ENCODE peak calls at places on chromosomes 2 and 18, in four cellular contexts. T is PC-9, I is uterus, A is cardiac muscle cell. O is an unnamed sample.

GRCh38 chr2:71789556-71790219 is 336.3 kb downstream of the DYSF start:
- DNase-seq in T (peak), I (no peak), A (no peak), O (peak)

GRCh38 chr2:127176371-127177311 is 43.5 kb downstream of the CYP27C1 start:
- DNase-seq in T (no peak), I (peak), A (no peak), O (peak)

GRCh38 chr2:182652326-182652725 is 63.7 kb upstream of the DNAJC10 start:
- DNase-seq in T (no peak), I (no peak), A (no peak), O (no peak)

GRCh38 chr2:226869371-226869770 is 33.5 kb downstream of the RHBDD1 start:
- DNase-seq in T (no peak), I (no peak), A (no peak), O (peak)

GRCh38 chr2:127400897-127401756 is 13.4 kb upstream of the MAP3K2 start:
- DNase-seq in T (peak), I (no peak), A (no peak), O (peak)

GRCh38 chr18:62844850-62845643 is 129.7 kb downstream of the PHLPP1 start:
- DNase-seq in T (no peak), I (no peak), A (no peak), O (no peak)

GRCh38 chr2:240397542-240397916 is 37.9 kb upstream of the GPC1 start:
- DNase-seq in T (no peak), I (peak), A (no peak), O (no peak)

GRCh38 chr18:35808796-35809195 is 163.7 kb upstream of the RMP24 start:
- DNase-seq in T (no peak), I (no peak), A (no peak), O (no peak)

GRCh38 chr2:69221960-69222751 is 164.9 kb downstream of the GFPT1 start:
- DNase-seq in T (no peak), I (no peak), A (no peak), O (peak)

GRCh38 chr2:217804786-217805678 is 197.8 kb downstream of the TNS1 start:
- DNase-seq in T (no peak), I (no peak), A (no peak), O (no peak)

GRCh38 chr2:95316466-95317122 is 19.4 kb downstream of the KCNIP3 start:
- DNase-seq in T (peak), I (no peak), A (no peak), O (peak)

GRCh38 chr2:219457784-219458369 is 23.2 kb downstream of the SPEG start:
- DNase-seq in T (peak), I (no peak), A (peak), O (no peak)

GRCh38 chr2:153770359-153770991 is 101.2 kb upstream of the GALNT13 start:
- DNase-seq in T (no peak), I (no peak), A (no peak), O (no peak)

GRCh38 chr2:197191177-197191947 is 119.2 kb downstream of the ANKRD44 start:
- DNase-seq in T (peak), I (no peak), A (peak), O (peak)

GRCh38 chr2:216064014-216064630 is 17.5 kb downstream of the PECR start:
- DNase-seq in T (no peak), I (no peak), A (peak), O (peak)

GRCh38 chr2:84290537-84290936 is 168.5 kb downstream of the SUCLG1 start:
- DNase-seq in T (no peak), I (no peak), A (no peak), O (no peak)

GRCh38 chr2:55966431-55967118 is 43.0 kb upstream of the EFEMP1 start:
- DNase-seq in T (no peak), I (peak), A (no peak), O (peak)

GRCh38 chr2:235416816-235417499 is 76.9 kb upstream of the AGAP1 start:
- DNase-seq in T (no peak), I (no peak), A (no peak), O (peak)

GRCh38 chr2:228224410-228224809 is 42.9 kb upstream of the SPHKAP start:
- DNase-seq in T (no peak), I (no peak), A (no peak), O (peak)

GRCh38 chr2:49044680-49045079 is 109.6 kb downstream of the FSHR start:
- DNase-seq in T (no peak), I (no peak), A (peak), O (peak)

GRCh38 chr18:9530226-9531009 is 55.1 kb downstream of the RALBP1 start:
- DNase-seq in T (no peak), I (no peak), A (no peak), O (no peak)

GRCh38 chr2:71181316-71181715 is 45.6 kb downstream of the PAIP2B start:
- DNase-seq in T (no peak), I (no peak), A (no peak), O (peak)

GRCh38 chr2:201275069-201275468 is 14.7 kb downstream of the CASP8 start:
- DNase-seq in T (no peak), I (no peak), A (no peak), O (no peak)
- H3K4me3 ChIP-seq in T (no peak), I (no peak), A (no peak), O (no peak)

GRCh38 chr2:205712983-205713531 is 30.8 kb downstream of the NRP2 start:
- DNase-seq in T (no peak), I (no peak), A (no peak), O (peak)

GRCh38 chr2:205714789-205715411 is 32.6 kb downstream of the NRP2 start:
- DNase-seq in T (no peak), I (no peak), A (peak), O (no peak)

GRCh38 chr2:205717999-205718398 is 35.7 kb downstream of the NRP2 start:
- DNase-seq in T (no peak), I (no peak), A (no peak), O (peak)

GRCh38 chr2:205714058-205714776 is 31.9 kb downstream of the NRP2 start:
- DNase-seq in T (no peak), I (no peak), A (no peak), O (peak)

GRCh38 chr2:205716126-205716525 is 33.8 kb downstream of the NRP2 start:
- DNase-seq in T (no peak), I (no peak), A (no peak), O (peak)
- TF ChIP-seq CTCF in T (no peak), I (no peak), A (peak), O (peak)

GRCh38 chr2:169734172-169734847 is 678 bp downstream of the KLHL23 start:
- DNase-seq in T (no peak), I (peak), A (peak), O (no peak)
- H3K4me3 ChIP-seq in T (peak), I (peak), A (peak), O (peak)

GRCh38 chr18:70998490-70998889 is 709.6 kb downstream of the SOCS6 start:
- DNase-seq in T (no peak), I (no peak), A (peak), O (no peak)
- TF ChIP-seq CTCF in T (peak), I (no peak), A (peak), O (peak)

GRCh38 chr2:107418713-107419112 is 408.0 kb upstream of the RGPD4 start:
- DNase-seq in T (no peak), I (no peak), A (peak), O (no peak)
- H3K4me3 ChIP-seq in T (no peak), I (no peak), A (no peak), O (no peak)

DNA sequence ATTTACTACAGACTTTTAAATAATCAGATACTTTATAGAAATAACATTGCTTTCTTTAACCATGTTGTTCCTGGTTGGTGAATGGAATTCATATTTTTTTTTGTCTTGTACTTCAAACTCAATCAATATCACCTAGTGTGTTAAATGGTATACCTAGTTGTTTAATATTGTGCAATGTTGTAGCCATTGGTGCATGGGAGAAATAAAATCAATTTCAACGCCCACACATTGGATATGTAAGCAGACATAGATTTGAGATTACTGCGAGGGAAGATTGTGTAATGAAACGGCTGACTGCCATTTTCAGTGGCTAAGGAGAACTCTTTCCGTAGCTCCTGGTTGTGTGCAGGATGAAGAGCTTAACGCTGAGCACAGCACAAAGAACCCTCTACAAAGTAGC is 626.1 kb downstream of the TMEM182 start:
- DNase-seq in T (no peak), I (no peak), A (no peak), O (no peak)
- TF ChIP-seq CTCF in T (no peak), I (no peak), A (no peak), O (no peak)

DNA sequence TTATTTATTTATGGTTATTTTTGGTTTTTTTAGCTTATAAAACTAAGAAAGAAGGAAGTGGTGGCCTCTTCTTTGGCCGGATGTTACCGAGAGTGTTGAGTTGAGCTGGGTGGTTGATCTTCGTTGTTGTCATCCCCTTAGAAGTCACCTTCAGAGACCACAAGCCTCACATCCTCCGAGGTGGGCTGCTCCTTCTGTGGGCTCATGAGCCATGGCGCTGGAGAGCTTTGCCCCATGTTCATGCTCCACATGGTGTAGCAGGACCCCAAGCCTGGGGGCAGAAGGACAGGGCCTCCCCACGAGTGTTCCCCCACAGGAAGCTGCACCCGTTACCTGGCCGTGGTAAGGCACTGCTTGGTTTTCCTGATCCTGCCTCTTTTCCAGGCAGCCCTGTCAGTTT is 23.4 kb downstream of the SNTG2 start:
- DNase-seq in T (no peak), I (no peak), A (no peak), O (no peak)
- H3K4me3 ChIP-seq in T (no peak), I (no peak), A (no peak), O (no peak)

O was measured in cardiac fibroblast.